ENCODE peak calls at places on chromosomes 16 and 17, in eight cellular contexts. One of them, this sample, is unnamed. For H3K27me3, the result is how much of the 10 kb centered on the place peaks cover.

GRCh38 chr17:47401100-47401499 is 77.3 kb downstream of the EFCAB13 start:
- DNase-seq in lung: no peak
- DNase-seq in brain microvascular endothelial cell: no peak
- DNase-seq in body of pancreas: no peak
- DNase-seq in ovary: no peak
- DNase-seq in hepatocyte: no peak
- DNase-seq in heart left ventricle: no peak
- DNase-seq in left ventricle myocardium inferior: no peak
- DNase-seq in this sample: no peak

GRCh38 chr17:50935201-50936124 is 69.3 kb upstream of the TOB1 start:
- DNase-seq in lung: peak
- DNase-seq in brain microvascular endothelial cell: no peak
- DNase-seq in body of pancreas: peak
- DNase-seq in ovary: no peak
- DNase-seq in hepatocyte: no peak
- DNase-seq in heart left ventricle: peak
- DNase-seq in left ventricle myocardium inferior: no peak
- DNase-seq in this sample: peak

GRCh38 chr17:57113656-57114055 is 28.6 kb downstream of the AKAP1 start:
- DNase-seq in lung: no peak
- DNase-seq in brain microvascular endothelial cell: no peak
- DNase-seq in body of pancreas: no peak
- DNase-seq in ovary: no peak
- DNase-seq in hepatocyte: no peak
- DNase-seq in heart left ventricle: no peak
- DNase-seq in left ventricle myocardium inferior: no peak
- DNase-seq in this sample: no peak

GRCh38 chr17:80413771-80414507 is 1.0 kb upstream of the ENDOV start:
- DNase-seq in lung: no peak
- DNase-seq in brain microvascular endothelial cell: no peak
- DNase-seq in body of pancreas: peak
- DNase-seq in ovary: no peak
- DNase-seq in hepatocyte: no peak
- DNase-seq in heart left ventricle: no peak
- DNase-seq in left ventricle myocardium inferior: no peak
- DNase-seq in this sample: no peak

GRCh38 chr17:18997650-18998196 is 6.8 kb downstream of the FAM83G start:
- DNase-seq in lung: no peak
- DNase-seq in brain microvascular endothelial cell: no peak
- DNase-seq in body of pancreas: no peak
- DNase-seq in ovary: no peak
- DNase-seq in hepatocyte: no peak
- DNase-seq in heart left ventricle: no peak
- DNase-seq in left ventricle myocardium inferior: no peak
- DNase-seq in this sample: no peak

GRCh38 chr17:5422505-5422904 is 2.5 kb downstream of the RPAIN start:
- DNase-seq in lung: no peak
- DNase-seq in brain microvascular endothelial cell: peak
- DNase-seq in body of pancreas: no peak
- DNase-seq in ovary: no peak
- DNase-seq in hepatocyte: no peak
- DNase-seq in heart left ventricle: no peak
- DNase-seq in left ventricle myocardium inferior: no peak
- DNase-seq in this sample: no peak

GRCh38 chr16:11016524-11016988 is 72.2 kb downstream of the CLEC16A start:
- DNase-seq in lung: no peak
- DNase-seq in brain microvascular endothelial cell: no peak
- DNase-seq in body of pancreas: no peak
- DNase-seq in ovary: no peak
- DNase-seq in hepatocyte: no peak
- DNase-seq in heart left ventricle: no peak
- DNase-seq in left ventricle myocardium inferior: no peak
- DNase-seq in this sample: no peak

GRCh38 chr17:72191901-72192300 is 71.1 kb downstream of the SOX9 start:
- DNase-seq in lung: peak
- DNase-seq in brain microvascular endothelial cell: no peak
- DNase-seq in body of pancreas: no peak
- DNase-seq in ovary: peak
- DNase-seq in hepatocyte: no peak
- DNase-seq in heart left ventricle: peak
- DNase-seq in left ventricle myocardium inferior: peak
- DNase-seq in this sample: peak

GRCh38 chr17:72571813-72572396 is 451.1 kb downstream of the SOX9 start:
- DNase-seq in lung: no peak
- DNase-seq in brain microvascular endothelial cell: no peak
- DNase-seq in body of pancreas: no peak
- DNase-seq in ovary: no peak
- DNase-seq in hepatocyte: no peak
- DNase-seq in heart left ventricle: no peak
- DNase-seq in left ventricle myocardium inferior: no peak
- DNase-seq in this sample: no peak

GRCh38 chr17:74749262-74750038 is 1.0 kb downstream of the NHERF1 start:
- DNase-seq in lung: no peak
- DNase-seq in brain microvascular endothelial cell: no peak
- DNase-seq in body of pancreas: no peak
- DNase-seq in ovary: no peak
- DNase-seq in hepatocyte: peak
- DNase-seq in heart left ventricle: peak
- DNase-seq in left ventricle myocardium inferior: no peak
- DNase-seq in this sample: no peak

GRCh38 chr16:30902070-30902972 is 5.9 kb downstream of the CTF1 start:
- DNase-seq in lung: peak
- DNase-seq in brain microvascular endothelial cell: peak
- DNase-seq in body of pancreas: peak
- DNase-seq in ovary: peak
- DNase-seq in hepatocyte: peak
- DNase-seq in heart left ventricle: peak
- DNase-seq in left ventricle myocardium inferior: peak
- DNase-seq in this sample: peak

GRCh38 chr16:12256880-12257279 is 280.3 kb downstream of the SNX29 start:
- DNase-seq in lung: no peak
- DNase-seq in brain microvascular endothelial cell: peak
- DNase-seq in body of pancreas: no peak
- DNase-seq in ovary: no peak
- DNase-seq in hepatocyte: no peak
- DNase-seq in heart left ventricle: no peak
- DNase-seq in left ventricle myocardium inferior: no peak
- DNase-seq in this sample: no peak

GRCh38 chr17:32111141-32111771 is 31.0 kb upstream of the RHOT1 start:
- DNase-seq in lung: peak
- DNase-seq in brain microvascular endothelial cell: peak
- DNase-seq in body of pancreas: peak
- DNase-seq in ovary: peak
- DNase-seq in hepatocyte: peak
- DNase-seq in heart left ventricle: peak
- DNase-seq in left ventricle myocardium inferior: peak
- DNase-seq in this sample: peak

GRCh38 chr17:40209404-40210093 is 9.6 kb upstream of the WIPF2 start:
- DNase-seq in lung: no peak
- DNase-seq in brain microvascular endothelial cell: no peak
- DNase-seq in body of pancreas: no peak
- DNase-seq in ovary: no peak
- DNase-seq in hepatocyte: no peak
- DNase-seq in heart left ventricle: no peak
- DNase-seq in left ventricle myocardium inferior: no peak
- DNase-seq in this sample: no peak

GRCh38 chr16:86929149-86929871 is 351.0 kb downstream of the FOXL1 start:
- DNase-seq in lung: no peak
- DNase-seq in brain microvascular endothelial cell: peak
- DNase-seq in body of pancreas: no peak
- DNase-seq in ovary: no peak
- DNase-seq in hepatocyte: peak
- DNase-seq in heart left ventricle: peak
- DNase-seq in left ventricle myocardium inferior: peak
- DNase-seq in this sample: peak

GRCh38 chr16:74982303-74982702 is 2.6 kb downstream of the WDR59 start:
- DNase-seq in lung: no peak
- DNase-seq in brain microvascular endothelial cell: no peak
- DNase-seq in body of pancreas: no peak
- DNase-seq in ovary: no peak
- DNase-seq in hepatocyte: no peak
- DNase-seq in heart left ventricle: no peak
- DNase-seq in left ventricle myocardium inferior: no peak
- DNase-seq in this sample: no peak

GRCh38 chr16:66273644-66274334 is 92.7 kb upstream of the CDH5 start:
- DNase-seq in lung: no peak
- DNase-seq in brain microvascular endothelial cell: no peak
- DNase-seq in body of pancreas: no peak
- DNase-seq in ovary: peak
- DNase-seq in hepatocyte: peak
- DNase-seq in heart left ventricle: no peak
- DNase-seq in left ventricle myocardium inferior: no peak
- DNase-seq in this sample: no peak

GRCh38 chr17:65231662-65232335 is 94.6 kb downstream of the RGS9 start:
- DNase-seq in lung: peak
- DNase-seq in brain microvascular endothelial cell: peak
- DNase-seq in body of pancreas: peak
- DNase-seq in ovary: no peak
- DNase-seq in hepatocyte: peak
- DNase-seq in heart left ventricle: peak
- DNase-seq in left ventricle myocardium inferior: no peak
- DNase-seq in this sample: peak

GRCh38 chr17:42618442-42619150 is 9.1 kb downstream of the TUBG1 start:
- DNase-seq in lung: peak
- DNase-seq in brain microvascular endothelial cell: no peak
- DNase-seq in body of pancreas: peak
- DNase-seq in ovary: peak
- DNase-seq in hepatocyte: peak
- DNase-seq in heart left ventricle: peak
- DNase-seq in left ventricle myocardium inferior: peak
- DNase-seq in this sample: peak
- TF ChIP-seq CTCF in lung: no peak
- TF ChIP-seq CTCF in brain microvascular endothelial cell: no peak
- TF ChIP-seq CTCF in body of pancreas: peak
- TF ChIP-seq CTCF in ovary: no peak
- TF ChIP-seq CTCF in hepatocyte: peak
- TF ChIP-seq CTCF in heart left ventricle: peak
- TF ChIP-seq CTCF in left ventricle myocardium inferior: peak
- TF ChIP-seq CTCF in this sample: peak

DNA sequence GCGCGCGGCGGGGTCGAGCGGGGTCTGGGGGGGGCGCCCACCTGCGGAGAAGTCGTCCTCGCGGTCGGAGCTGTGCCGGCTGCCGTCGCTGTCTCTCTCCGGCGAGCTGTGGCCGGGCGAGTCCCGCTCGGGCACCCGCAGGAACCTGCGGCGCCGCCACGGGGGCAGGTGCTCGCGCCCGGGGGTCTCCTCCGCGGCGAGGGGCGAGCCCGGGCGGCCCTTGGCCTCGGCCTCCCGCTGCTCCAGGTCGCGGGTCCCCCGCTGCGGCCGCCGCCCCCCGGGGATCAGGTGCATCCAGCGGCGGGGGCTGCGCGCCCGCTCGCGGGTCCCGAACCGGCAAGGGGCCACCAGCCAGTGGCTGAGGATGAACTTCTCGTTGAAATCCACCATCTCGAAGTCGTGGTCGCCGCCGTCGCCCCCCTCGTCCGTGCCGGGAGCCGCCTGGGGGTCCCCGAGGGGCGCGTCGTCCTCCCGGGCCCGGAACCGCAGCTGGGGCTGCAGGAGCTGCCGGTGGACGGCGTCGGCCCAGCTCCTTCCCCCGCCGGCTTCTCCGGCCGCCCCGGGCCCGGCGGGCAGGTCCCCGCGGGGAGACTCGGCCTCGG is 41.4 kb upstream of the BHLHA9 start:
- DNase-seq in lung: no peak
- DNase-seq in brain microvascular endothelial cell: no peak
- DNase-seq in body of pancreas: no peak
- DNase-seq in ovary: no peak
- DNase-seq in hepatocyte: no peak
- DNase-seq in heart left ventricle: no peak
- DNase-seq in left ventricle myocardium inferior: no peak
- DNase-seq in this sample: peak
- H3K27me3 ChIP-seq in lung: under half
- H3K27me3 ChIP-seq in brain microvascular endothelial cell: under half
- H3K27me3 ChIP-seq in body of pancreas: under half
- H3K27me3 ChIP-seq in ovary: under half
- H3K27me3 ChIP-seq in hepatocyte: under half
- H3K27me3 ChIP-seq in heart left ventricle: under half
- H3K27me3 ChIP-seq in left ventricle myocardium inferior: half or more
- H3K27me3 ChIP-seq in this sample: half or more

GRCh38 chr17:44918006-44918405 is 2.7 kb upstream of the GFAP start:
- DNase-seq in lung: no peak
- DNase-seq in brain microvascular endothelial cell: no peak
- DNase-seq in body of pancreas: no peak
- DNase-seq in ovary: no peak
- DNase-seq in hepatocyte: no peak
- DNase-seq in heart left ventricle: no peak
- DNase-seq in left ventricle myocardium inferior: no peak
- DNase-seq in this sample: no peak

GRCh38 chr17:44920565-44920940 is 5.3 kb upstream of the GFAP start:
- DNase-seq in lung: no peak
- DNase-seq in brain microvascular endothelial cell: no peak
- DNase-seq in body of pancreas: no peak
- DNase-seq in ovary: no peak
- DNase-seq in hepatocyte: no peak
- DNase-seq in heart left ventricle: no peak
- DNase-seq in left ventricle myocardium inferior: no peak
- DNase-seq in this sample: peak

GRCh38 chr17:44919885-44920564 is 4.7 kb upstream of the GFAP start:
- DNase-seq in lung: peak
- DNase-seq in brain microvascular endothelial cell: peak
- DNase-seq in body of pancreas: peak
- DNase-seq in ovary: peak
- DNase-seq in hepatocyte: peak
- DNase-seq in heart left ventricle: peak
- DNase-seq in left ventricle myocardium inferior: peak
- DNase-seq in this sample: peak

GRCh38 chr17:44921122-44921882 is 6.0 kb upstream of the GFAP start:
- DNase-seq in lung: no peak
- DNase-seq in brain microvascular endothelial cell: no peak
- DNase-seq in body of pancreas: peak
- DNase-seq in ovary: no peak
- DNase-seq in hepatocyte: no peak
- DNase-seq in heart left ventricle: peak
- DNase-seq in left ventricle myocardium inferior: peak
- DNase-seq in this sample: peak

GRCh38 chr17:44919411-44919810 is 4.1 kb upstream of the GFAP start:
- DNase-seq in lung: no peak
- DNase-seq in brain microvascular endothelial cell: no peak
- DNase-seq in body of pancreas: no peak
- DNase-seq in ovary: no peak
- DNase-seq in hepatocyte: no peak
- DNase-seq in heart left ventricle: no peak
- DNase-seq in left ventricle myocardium inferior: no peak
- DNase-seq in this sample: no peak
- TF ChIP-seq CTCF in lung: no peak
- TF ChIP-seq CTCF in brain microvascular endothelial cell: no peak
- TF ChIP-seq CTCF in body of pancreas: no peak
- TF ChIP-seq CTCF in ovary: no peak
- TF ChIP-seq CTCF in hepatocyte: no peak
- TF ChIP-seq CTCF in heart left ventricle: no peak
- TF ChIP-seq CTCF in left ventricle myocardium inferior: no peak
- TF ChIP-seq CTCF in this sample: no peak

GRCh38 chr16:77789646-77790370 is 1.4 kb downstream of the VAT1L start:
- DNase-seq in lung: no peak
- DNase-seq in brain microvascular endothelial cell: no peak
- DNase-seq in body of pancreas: no peak
- DNase-seq in ovary: no peak
- DNase-seq in hepatocyte: no peak
- DNase-seq in heart left ventricle: no peak
- DNase-seq in left ventricle myocardium inferior: no peak
- DNase-seq in this sample: no peak
- H3K27me3 ChIP-seq in lung: under half
- H3K27me3 ChIP-seq in brain microvascular endothelial cell: under half
- H3K27me3 ChIP-seq in body of pancreas: under half
- H3K27me3 ChIP-seq in ovary: under half
- H3K27me3 ChIP-seq in hepatocyte: half or more
- H3K27me3 ChIP-seq in heart left ventricle: under half
- H3K27me3 ChIP-seq in left ventricle myocardium inferior: half or more
- H3K27me3 ChIP-seq in this sample: under half